ENCODE peak calls at places on chromosomes 3 and 15, in nine cellular contexts. D is heart left ventricle; Y is stimulated activated naive CD8-positive, alpha-beta T cell treated with anti-CD3 and anti-CD28 coated beads, Interleukin-15, amount 100 ng/mL, for 72 hours; U is upper lobe of right lung; N is HepG2; C is Right ventricle myocardium superior; M is activated CD4-positive, alpha-beta T cell treated with anti-CD3 and anti-CD28 coated beads for 36 hours; Q is T-cell; B is left lung. A is an unnamed sample.

GRCh38 chr3:178420033-178420432 is 116.2 kb upstream of the KCNMB2 start:
- ATAC-seq in M (peak; percentile 53), C (no peak), Q (no peak), U (no peak), N (no peak), Y (no peak), D (no peak), B (no peak), A (no peak)

GRCh38 chr3:111616417-111617105 is 21.4 kb upstream of the ZBED2 start:
- ATAC-seq in B (peak; percentile 90), D (no peak), Y (peak; percentile 92), U (peak; percentile 88), M (peak; percentile 84), Q (peak; percentile 95), C (no peak), N (peak; percentile 81), A (peak; percentile 84)

GRCh38 chr3:61269460-61269859 is 18.2 kb upstream of the FHIT start:
- ATAC-seq in M (no peak), Q (no peak), D (peak; percentile 16), N (no peak), B (no peak), Y (no peak), C (peak; percentile 29), U (no peak), A (no peak)

GRCh38 chr15:75921732-75922703 is 18.3 kb downstream of the FBXO22 start:
- ATAC-seq in C (peak; percentile 66), N (peak; percentile 64), D (peak; percentile 73), Y (peak; percentile 45), Q (no peak), M (peak; percentile 68), B (peak; percentile 41), U (peak; percentile 53), A (peak; percentile 68)

GRCh38 chr15:89963301-89964288 is 37.5 kb upstream of the ZNF710 start:
- ATAC-seq in D (peak; percentile 48), U (peak; percentile 87), M (no peak), Q (no peak), N (no peak), B (peak; percentile 35), C (peak; percentile 49), Y (no peak), A (peak; percentile 14)

GRCh38 chr3:169948559-169949371 is 17.8 kb upstream of the SEC62 start:
- ATAC-seq in U (peak; percentile 47), Q (no peak), M (peak; percentile 37), C (peak; percentile 68), Y (no peak), B (peak; percentile 68), D (peak; percentile 61), N (no peak), A (no peak)

GRCh38 chr3:14823910-14824629 is 5.3 kb downstream of the FGD5 start:
- ATAC-seq in U (peak; percentile 69), B (peak; percentile 60), M (no peak), C (peak; percentile 18), N (no peak), Y (no peak), Q (no peak), D (peak; percentile 68), A (no peak)

GRCh38 chr3:37074178-37074577 is 80.9 kb downstream of the MLH1 start:
- ATAC-seq in C (no peak), Y (peak; percentile 43), Q (no peak), M (no peak), N (no peak), D (no peak), B (no peak), U (no peak), A (no peak)

GRCh38 chr15:39248204-39248603 is 332.7 kb upstream of the THBS1 start:
- ATAC-seq in U (peak; percentile 67), C (peak; percentile 59), Y (no peak), B (peak; percentile 70), N (no peak), Q (no peak), D (peak; percentile 91), M (no peak), A (no peak)

GRCh38 chr3:66372681-66373350 is 128.0 kb downstream of the LRIG1 start:
- ATAC-seq in M (peak; percentile 68), Y (peak; percentile 73), U (peak; percentile 42), B (peak; percentile 50), N (peak; percentile 70), Q (peak; percentile 68), C (peak; percentile 74), D (peak; percentile 88), A (no peak)

GRCh38 chr3:98892263-98892662 is 9.2 kb downstream of the DCBLD2 start:
- ATAC-seq in U (no peak), C (no peak), Y (no peak), Q (no peak), M (no peak), B (no peak), N (no peak), D (no peak), A (no peak)

GRCh38 chr15:66744610-66745279 is 42.7 kb downstream of the SMAD6 start:
- ATAC-seq in B (no peak), N (peak; percentile 64), C (no peak), Y (no peak), D (no peak), U (no peak), M (no peak), Q (no peak), A (no peak)

GRCh38 chr15:56678562-56678961 is 54.7 kb downstream of the ZNF280D start:
- ATAC-seq in M (no peak), D (no peak), Y (no peak), C (no peak), U (no peak), Q (no peak), B (no peak), N (no peak), A (no peak)

GRCh38 chr3:15458212-15458780 is 30.9 kb downstream of the EAF1 start:
- ATAC-seq in D (no peak), U (peak; percentile 42), Q (no peak), M (no peak), B (no peak), N (peak; percentile 43), C (no peak), Y (no peak), A (no peak)

GRCh38 chr3:37858742-37859141 is 2.9 kb upstream of the CTDSPL start:
- ATAC-seq in Q (no peak), Y (no peak), U (no peak), N (no peak), C (no peak), M (no peak), D (no peak), B (no peak), A (no peak)

GRCh38 chr3:159785276-159785675 is 203.4 kb upstream of the IL12A start:
- ATAC-seq in N (peak; percentile 30), D (no peak), M (no peak), Y (no peak), B (no peak), Q (no peak), C (no peak), U (no peak), A (no peak)

GRCh38 chr3:64717872-64718613 is 30.2 kb upstream of the ADAMTS9 start:
- ATAC-seq in B (no peak), C (no peak), N (no peak), Y (no peak), D (no peak), M (no peak), Q (no peak), U (no peak), A (no peak)